ENCODE peak calls at places on chromosomes 12 and 14, in five cellular contexts. N is H7, J is fibroblast of villous mesenchyme, W is M059J, H is cardiac fibroblast. P is an unnamed sample.
A peak's percentile ranks its signal among the peaks of the same experiment; 100 is the strongest.

GRCh38 chr14:101812071-101812470 is 50.6 kb downstream of the PPP2R5C start:
- DNase-seq in J (no peak), N (no peak), W (no peak), H (no peak), P (no peak)

GRCh38 chr12:25864287-25864686 is 94.2 kb upstream of the RASSF8 start:
- DNase-seq in N (no peak), W (peak; percentile 61), H (no peak), J (no peak), P (peak; percentile 63)

GRCh38 chr12:49903700-49904423 is at the start of gene FAIM2:
- DNase-seq in H (peak; percentile 42), J (peak; percentile 86), N (peak; percentile 90), W (peak; percentile 16), P (peak; percentile 91)

GRCh38 chr14:97411938-97412612 is 614.9 kb downstream of the VRK1 start:
- DNase-seq in W (no peak), J (no peak), N (no peak), H (no peak), P (no peak)

GRCh38 chr12:96193725-96194571 is at the start of gene ELK3:
- DNase-seq in J (peak; percentile 75), H (peak; percentile 81), N (peak; percentile 90), W (peak; percentile 74), P (peak; percentile 91)

GRCh38 chr14:75558440-75558839 is 20.0 kb upstream of the FLVCR2 start:
- DNase-seq in N (no peak), H (no peak), W (peak; percentile 25), J (no peak), P (no peak)

GRCh38 chr12:127579446-127579845 is 687.5 kb upstream of the TMEM132C start:
- DNase-seq in W (no peak), H (peak; percentile 16), N (no peak), J (no peak), P (no peak)

GRCh38 chr12:57194253-57194652 is 22.3 kb upstream of the NXPH4 start:
- DNase-seq in H (no peak), W (no peak), N (no peak), J (no peak), P (no peak)

GRCh38 chr14:69652942-69653680 is 41.7 kb downstream of the SUSD6 start:
- DNase-seq in W (no peak), N (no peak), J (no peak), H (peak; percentile 50), P (no peak)

GRCh38 chr14:54577494-54577893 is 10.6 kb downstream of the SAMD4A start:
- DNase-seq in W (no peak), H (no peak), N (no peak), J (no peak), P (no peak)

GRCh38 chr12:19834596-19834995 is 395.3 kb downstream of the AEBP2 start:
- DNase-seq in N (no peak), W (no peak), H (peak; percentile 27), J (no peak), P (no peak)

GRCh38 chr14:84527706-84528105 is 1002.2 kb upstream of the FLRT2 start:
- DNase-seq in N (no peak), J (no peak), W (no peak), H (no peak), P (no peak)

GRCh38 chr12:26268841-26269553 is 73.6 kb downstream of the SSPN start:
- DNase-seq in J (peak; percentile 52), N (no peak), H (no peak), W (no peak), P (no peak)

GRCh38 chr14:33210304-33210703 is 271.6 kb downstream of the NPAS3 start:
- DNase-seq in H (peak; percentile 49), W (peak; percentile 5), N (peak; percentile 10), J (peak; percentile 38), P (peak; percentile 17)

GRCh38 chr14:72961579-72962335 is 35.5 kb downstream of the DCAF4 start:
- DNase-seq in J (no peak), W (peak; percentile 92), N (no peak), H (peak; percentile 28), P (peak; percentile 19)